ENCODE peak calls at places on chromosome 21, in four cellular contexts. Q, S, V and M are unnamed samples.

GRCh38 chr21:45970674-45971486 is 10.7 kb upstream of the COL6A1 start:
- DNase-seq in Q (peak; percentile 33), S (peak; percentile 83), V (no peak), M (peak; percentile 81)

GRCh38 chr21:25895565-25896205 is 160.9 kb downstream of the GABPA start:
- DNase-seq in Q (no peak), S (peak; percentile 35), V (no peak), M (no peak)

GRCh38 chr21:45076245-45076661 is 1.9 kb downstream of the ADARB1 start:
- DNase-seq in Q (peak; percentile 14), S (no peak), V (no peak), M (no peak)

GRCh38 chr21:25845729-25846256 is 111.0 kb downstream of the GABPA start:
- DNase-seq in Q (no peak), S (no peak), V (no peak), M (no peak)

GRCh38 chr21:44378646-44379581 is 25.5 kb downstream of the TRPM2 start:
- DNase-seq in Q (no peak), S (no peak), V (no peak), M (no peak)

GRCh38 chr21:43890042-43890441 is 25.0 kb downstream of the AGPAT3 start:
- DNase-seq in Q (no peak), S (peak; percentile 49), V (no peak), M (peak; percentile 53)

GRCh38 chr21:45555557-45556301 is 13.5 kb upstream of the SLC19A1 start:
- DNase-seq in Q (peak; percentile 86), S (peak; percentile 89), V (peak; percentile 56), M (peak; percentile 85)

GRCh38 chr21:45367402-45368351 is 37.3 kb upstream of the COL18A1 start:
- DNase-seq in Q (peak; percentile 60), S (no peak), V (no peak), M (no peak)

GRCh38 chr21:24224411-24224810 is 1382.9 kb downstream of the MRPL39 start:
- DNase-seq in Q (no peak), S (no peak), V (no peak), M (no peak)

DNA sequence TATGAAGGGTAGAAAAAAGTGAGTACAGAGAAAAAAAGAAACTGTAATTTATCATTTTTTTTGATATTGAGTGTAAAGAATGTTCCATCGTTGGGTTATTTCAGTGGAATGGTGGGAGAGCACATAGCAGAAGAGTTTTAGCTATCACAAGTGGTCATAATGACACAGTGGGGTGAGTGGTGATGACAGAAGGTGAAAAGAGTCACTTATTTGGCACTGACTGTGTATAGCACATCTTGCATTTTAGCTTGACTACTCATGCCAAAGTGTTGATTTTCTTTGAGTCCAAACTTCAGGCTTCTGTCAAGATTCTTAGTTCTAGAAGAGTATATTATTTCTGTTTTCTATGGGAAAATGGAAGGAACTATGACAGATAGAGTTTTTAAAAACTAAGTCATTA is 261.2 kb downstream of the GRIK1 start:
- DNase-seq in Q (no peak), S (no peak), V (no peak), M (no peak)
- TF ChIP-seq NR2C2 in Q (no peak), S (no peak), V (no peak), M (no peak)

GRCh38 chr21:29117372-29117955 is 13.0 kb upstream of the MAP3K7CL start:
- DNase-seq in Q (no peak), S (no peak), V (peak; percentile 48), M (no peak)

GRCh38 chr21:29115899-29116298 is 14.5 kb upstream of the MAP3K7CL start:
- DNase-seq in Q (no peak), S (no peak), V (no peak), M (no peak)

DNA sequence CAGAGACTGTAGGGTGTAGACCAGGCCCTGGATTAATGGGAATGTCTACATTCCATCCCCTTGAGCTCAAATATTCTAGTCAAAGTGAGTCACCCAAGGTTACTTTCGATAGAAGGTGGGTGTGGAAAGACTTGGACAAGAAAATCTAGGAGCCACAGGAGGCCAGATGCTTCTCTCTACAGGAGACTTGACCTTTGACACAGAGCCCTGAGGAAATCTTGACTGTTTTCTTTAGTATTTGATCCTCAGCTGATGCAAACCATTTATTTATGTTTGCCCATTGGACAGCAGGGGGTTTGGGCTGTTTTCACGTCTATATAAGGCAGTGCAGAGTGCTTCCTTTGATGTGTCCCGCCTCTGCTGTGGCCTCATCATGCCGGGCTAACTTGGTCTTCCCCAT is 15.7 kb upstream of the MAP3K7CL start:
- DNase-seq in Q (no peak), S (no peak), V (no peak), M (no peak)
- TF ChIP-seq NR2C2 in Q (no peak), S (no peak), V (no peak), M (no peak)

GRCh38 chr21:32437729-32438128 is 25.2 kb downstream of the EVA1C start:
- DNase-seq in Q (no peak), S (no peak), V (no peak), M (no peak)
- TF ChIP-seq NR2C2 in Q (no peak), S (no peak), V (no peak), M (no peak)

GRCh38 chr21:35963920-35964451 is 96.3 kb downstream of the SETD4 start:
- DNase-seq in Q (no peak), S (no peak), V (no peak), M (peak; percentile 21)
- TF ChIP-seq NR2C2 in Q (no peak), S (no peak), V (no peak), M (no peak)